ENCODE peak calls at places on chromosomes 1 and 21, in ten cellular contexts. A, U, V, C, T, I, Z, F, H and M are unnamed samples.
A peak's percentile ranks its signal among the peaks of the same experiment; 100 is the strongest.

GRCh38 chr1:104702731-104703130 is 953.0 kb downstream of the AMY1C start:
- DNase-seq in T (no peak), C (no peak), H (no peak), F (no peak), V (no peak), U (no peak), A (no peak), I (no peak), Z (no peak), M (no peak)

GRCh38 chr1:147266381-147266780 is 23.9 kb downstream of the CHD1L start:
- DNase-seq in V (no peak), Z (no peak), F (no peak), C (no peak), T (no peak), U (no peak), H (no peak), I (no peak), A (no peak), M (no peak)

GRCh38 chr1:219629481-219629880 is 16.6 kb upstream of the ZC3H11B start:
- DNase-seq in T (no peak), H (no peak), V (no peak), A (no peak), U (no peak), Z (no peak), C (no peak), F (no peak), I (no peak), M (no peak)

GRCh38 chr1:189269011-189269410 is 1208.7 kb downstream of the BRINP3 start:
- DNase-seq in T (peak; percentile 28), C (no peak), Z (peak; percentile 44), A (no peak), V (no peak), I (no peak), U (peak; percentile 0), F (no peak), H (no peak), M (peak; percentile 11)

GRCh38 chr1:115829023-115829674 is 11.8 kb downstream of the NHLH2 start:
- DNase-seq in H (no peak), I (peak; percentile 24), V (no peak), U (peak; percentile 92), T (peak; percentile 96), C (peak; percentile 88), A (peak; percentile 17), Z (peak; percentile 78), F (peak; percentile 51), M (peak; percentile 96)

GRCh38 chr1:152185544-152186391 is 26.7 kb upstream of the RPTN start:
- DNase-seq in I (peak; percentile 35), T (peak; percentile 70), A (peak; percentile 28), U (peak; percentile 78), Z (peak; percentile 71), C (no peak), H (no peak), F (no peak), V (peak; percentile 74), M (peak; percentile 68)

GRCh38 chr1:22347854-22348760 is 103.5 kb upstream of the ZBTB40 start:
- DNase-seq in T (no peak), V (no peak), U (no peak), F (no peak), C (no peak), I (no peak), H (no peak), Z (no peak), A (no peak), M (no peak)

GRCh38 chr1:78843111-78843908 is 163.2 kb downstream of the ADGRL4 start:
- DNase-seq in V (no peak), I (no peak), Z (peak; percentile 66), U (peak; percentile 17), T (peak; percentile 24), H (no peak), F (no peak), A (no peak), C (no peak), M (peak; percentile 66)

GRCh38 chr1:162373072-162373427 is 3.6 kb downstream of the SPATA46 start:
- DNase-seq in A (no peak), U (no peak), C (peak; percentile 49), F (no peak), V (no peak), I (no peak), Z (no peak), T (no peak), H (no peak), M (no peak)

GRCh38 chr21:45302082-45303061 is 14.7 kb upstream of the POFUT2 start:
- DNase-seq in Z (peak; percentile 56), V (peak; percentile 46), U (peak; percentile 49), T (peak; percentile 65), H (no peak), I (no peak), C (no peak), A (peak; percentile 92), F (no peak), M (no peak)

GRCh38 chr1:108590947-108591346 is 31.0 kb downstream of the EEIG2 start:
- DNase-seq in A (no peak), T (peak; percentile 95), I (no peak), F (peak; percentile 43), U (peak; percentile 98), C (no peak), V (no peak), H (no peak), Z (peak; percentile 97), M (peak; percentile 86)

GRCh38 chr1:221272940-221273339 is 393.7 kb downstream of the HLX start:
- DNase-seq in I (no peak), V (no peak), T (no peak), H (no peak), Z (no peak), F (no peak), C (no peak), A (no peak), U (no peak), M (no peak)

GRCh38 chr1:12478612-12478985 is 139.4 kb downstream of the DHRS3 start:
- DNase-seq in V (no peak), F (no peak), A (no peak), U (no peak), T (no peak), H (no peak), C (peak; percentile 81), I (no peak), Z (no peak), M (no peak)

GRCh38 chr1:226687476-226687875 is 51.6 kb downstream of the ITPKB start:
- DNase-seq in A (no peak), C (no peak), V (no peak), U (no peak), F (no peak), I (no peak), Z (no peak), T (no peak), H (no peak), M (no peak)

GRCh38 chr1:26787706-26788514 is at the start of gene PIGV:
- DNase-seq in C (peak; percentile 97), V (peak; percentile 84), H (peak; percentile 84), A (peak; percentile 87), F (peak; percentile 70), Z (peak; percentile 79), U (peak; percentile 80), T (peak; percentile 76), I (peak; percentile 87), M (peak; percentile 79)

GRCh38 chr1:246769306-246769705 is 45.1 kb downstream of the SCCPDH start:
- DNase-seq in T (peak; percentile 99), C (peak; percentile 90), I (peak; percentile 27), V (no peak), A (no peak), Z (peak; percentile 99), U (peak; percentile 99), F (no peak), H (no peak), M (peak; percentile 92)

GRCh38 chr1:244111008-244111407 is 59.9 kb downstream of the ZBTB18 start:
- DNase-seq in H (no peak), A (no peak), I (no peak), U (no peak), V (no peak), Z (no peak), C (no peak), F (no peak), T (no peak), M (no peak)

GRCh38 chr1:38615680-38616079 is 243.9 kb downstream of the RRAGC start:
- DNase-seq in A (no peak), V (no peak), I (no peak), Z (no peak), U (no peak), F (no peak), H (no peak), T (no peak), C (no peak), M (no peak)
- TF ChIP-seq CTCF in A (no peak), V (peak; percentile 29), I (no peak), Z (no peak), U (no peak), F (no peak), H (no peak), T (peak; percentile 23), C (no peak), M (no peak)

GRCh38 chr1:89125571-89126233 is at the start of gene GBP2:
- DNase-seq in Z (peak; percentile 87), U (peak; percentile 68), T (peak; percentile 86), V (peak; percentile 16), H (no peak), A (no peak), F (no peak), I (peak; percentile 34), C (no peak), M (peak; percentile 89)
- H3K4me3 ChIP-seq in Z (peak within 1 kb of the TSS; percentile 33), U (peak within 1 kb of the TSS; percentile 60), T (peak within 1 kb of the TSS; percentile 41), V (peak within 1 kb of the TSS; percentile 26), H (peak within 1 kb of the TSS; percentile 84), A (peak within 1 kb of the TSS; percentile 46), F (peak within 1 kb of the TSS; percentile 9), I (peak within 1 kb of the TSS; percentile 46), C (peak within 1 kb of the TSS; percentile 9), M (peak within 1 kb of the TSS; percentile 66)

GRCh38 chr1:39394598-39394997 is 96.8 kb upstream of the BMP8A start:
- DNase-seq in U (no peak), I (peak; percentile 54), T (no peak), F (no peak), A (no peak), H (no peak), V (peak; percentile 85), Z (no peak), C (no peak), M (no peak)

GRCh38 chr1:39396671-39397070 is 94.8 kb upstream of the BMP8A start:
- DNase-seq in H (no peak), F (no peak), C (no peak), Z (no peak), V (no peak), A (no peak), T (no peak), I (no peak), U (no peak), M (no peak)

GRCh38 chr1:39398278-39399010 is 93.0 kb upstream of the BMP8A start:
- DNase-seq in V (peak; percentile 56), U (peak; percentile 98), F (peak; percentile 58), A (peak; percentile 42), Z (peak; percentile 95), C (peak; percentile 90), I (peak; percentile 70), T (peak; percentile 95), H (no peak), M (peak; percentile 98)

GRCh38 chr1:39395357-39395831 is 96.0 kb upstream of the BMP8A start:
- DNase-seq in I (peak; percentile 30), A (peak; percentile 32), C (no peak), H (no peak), T (peak; percentile 79), U (peak; percentile 84), Z (peak; percentile 74), V (no peak), F (no peak), M (peak; percentile 68)

GRCh38 chr1:39397487-39397886 is 93.9 kb upstream of the BMP8A start:
- DNase-seq in A (no peak), F (no peak), H (no peak), Z (no peak), U (no peak), V (no peak), I (no peak), C (no peak), T (no peak), M (no peak)
- TF ChIP-seq CTCF in A (no peak), F (no peak), H (no peak), Z (no peak), U (no peak), V (no peak), I (no peak), C (no peak), T (no peak), M (no peak)

GRCh38 chr1:39980555-39981313 is 25.8 kb downstream of the MFSD2A start:
- DNase-seq in V (no peak), H (no peak), A (no peak), U (no peak), F (no peak), T (no peak), Z (no peak), C (no peak), I (peak; percentile 86), M (no peak)
- H3K4me3 ChIP-seq in V (no peak overlapping the region), H (no peak overlapping the region), A (no peak overlapping the region), U (no peak overlapping the region), F (no peak overlapping the region), T (no peak overlapping the region), Z (no peak overlapping the region), C (no peak overlapping the region), I (no peak overlapping the region), M (no peak overlapping the region)